ENCODE peak calls at places on chromosomes 16 and 17, in eight cellular contexts. Q is retinal pigment epithelial cell, M is AG04449, A is GM23338, S is OCI-LY7, J is GM12865, V is uterus, L is psoas muscle. Z is an unnamed sample.

GRCh38 chr16:50598256-50598894 is 50.2 kb downstream of the NKD1 start:
- DNase-seq in Q (no peak), M (no peak), A (no peak), S (no peak), J (no peak), V (no peak), L (peak), Z (no peak)

GRCh38 chr16:14492614-14493013 is 137.4 kb downstream of the PARN start:
- DNase-seq in Q (no peak), M (no peak), A (no peak), S (no peak), J (peak), V (no peak), L (no peak), Z (no peak)

GRCh38 chr17:68294196-68294555 is 2.9 kb downstream of the ARSG start:
- DNase-seq in Q (no peak), M (no peak), A (peak), S (no peak), J (peak), V (no peak), L (no peak), Z (no peak)

GRCh38 chr16:49342336-49343265 is 31.0 kb upstream of the C16orf78 start:
- DNase-seq in Q (no peak), M (no peak), A (no peak), S (no peak), J (no peak), V (no peak), L (no peak), Z (no peak)

GRCh38 chr17:66730497-66730923 is 104.4 kb upstream of the CACNG5 start:
- DNase-seq in Q (no peak), M (no peak), A (peak), S (no peak), J (no peak), V (no peak), L (no peak), Z (peak)

GRCh38 chr16:67844441-67844840 is 2.3 kb upstream of the NUTF2 start:
- DNase-seq in Q (no peak), M (no peak), A (peak), S (peak), J (no peak), V (no peak), L (no peak), Z (peak)

GRCh38 chr16:84329849-84330684 is 35.4 kb downstream of the WFDC1 start:
- DNase-seq in Q (no peak), M (no peak), A (no peak), S (no peak), J (no peak), V (no peak), L (no peak), Z (no peak)

GRCh38 chr16:23074423-23074822 is 74.8 kb downstream of the USP31 start:
- DNase-seq in Q (no peak), M (no peak), A (no peak), S (no peak), J (no peak), V (no peak), L (no peak), Z (peak)

GRCh38 chr16:58862334-58863024 is 128.4 kb upstream of the GOT2 start:
- DNase-seq in Q (peak), M (no peak), A (peak), S (no peak), J (no peak), V (no peak), L (no peak), Z (no peak)
- H3K4me3 ChIP-seq in Q (no peak), M (no peak), A (peak), S (no peak), J (no peak), V (no peak), L (no peak), Z (no peak)

GRCh38 chr17:30551666-30552339 is 74.6 kb downstream of the GOSR1 start:
- DNase-seq in Q (no peak), M (no peak), A (no peak), S (no peak), J (no peak), V (no peak), L (no peak), Z (no peak)
- TF ChIP-seq CTCF in Q (no peak), M (no peak), A (no peak), S (no peak), J (no peak), V (no peak), L (no peak), Z (no peak)

GRCh38 chr17:22305356-22306071 is 613.2 kb downstream of the KCNJ18 start:
- DNase-seq in Q (no peak), M (no peak), A (no peak), S (no peak), J (no peak), V (no peak), L (no peak), Z (no peak)

GRCh38 chr17:22310717-22311686 is 618.7 kb downstream of the KCNJ18 start:
- DNase-seq in Q (no peak), M (no peak), A (peak), S (no peak), J (no peak), V (no peak), L (no peak), Z (no peak)
- H3K4me3 ChIP-seq in Q (no peak), M (no peak), A (no peak), S (no peak), J (no peak), V (no peak), L (no peak), Z (no peak)

GRCh38 chr16:30064746-30065111 is 831 bp upstream of the ALDOA start:
- DNase-seq in Q (no peak), M (no peak), A (no peak), S (no peak), J (no peak), V (no peak), L (no peak), Z (no peak)

GRCh38 chr16:30066882-30067583 is 1.5 kb downstream of the ALDOA start:
- DNase-seq in Q (no peak), M (no peak), A (no peak), S (no peak), J (no peak), V (peak), L (peak), Z (no peak)

GRCh38 chr16:30065943-30066881 is 652 bp downstream of the ALDOA start:
- DNase-seq in Q (no peak), M (no peak), A (peak), S (peak), J (no peak), V (no peak), L (no peak), Z (peak)

GRCh38 chr16:30063893-30064745 is 1.4 kb upstream of the ALDOA start:
- DNase-seq in Q (no peak), M (no peak), A (peak), S (peak), J (peak), V (peak), L (peak), Z (peak)

GRCh38 chr16:30065112-30065942 is at the start of gene ALDOA:
- DNase-seq in Q (peak), M (peak), A (peak), S (peak), J (peak), V (peak), L (peak), Z (peak)
- TF ChIP-seq CTCF in Q (no peak), M (no peak), A (no peak), S (no peak), J (no peak), V (no peak), L (no peak), Z (no peak)

GRCh38 chr16:57471852-57472664 is 9.6 kb downstream of the POLR2C start:
- DNase-seq in Q (no peak), M (no peak), A (peak), S (no peak), J (no peak), V (no peak), L (no peak), Z (no peak)
- H3K4me3 ChIP-seq in Q (no peak), M (no peak), A (peak), S (no peak), J (no peak), V (no peak), L (no peak), Z (no peak)

DNA sequence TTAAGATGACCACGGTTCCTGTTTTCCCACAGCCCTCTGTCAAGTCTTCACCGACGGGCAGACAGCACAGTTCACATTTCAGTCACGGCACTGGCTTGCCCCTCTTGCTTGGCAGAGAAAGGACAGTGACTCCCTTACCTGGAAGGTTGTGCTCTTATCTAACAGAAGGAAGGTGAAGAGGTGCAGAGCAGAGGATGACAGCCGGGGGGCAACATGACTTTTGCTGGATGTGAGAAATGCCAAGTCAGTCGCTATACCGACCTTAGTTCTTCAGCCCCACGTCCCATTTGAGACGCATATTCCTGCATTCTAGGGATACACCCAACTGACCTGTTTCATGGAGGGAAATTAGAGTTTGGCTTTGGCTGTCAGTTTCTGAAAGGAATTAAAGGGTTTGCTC is 492.3 kb downstream of the NPIPA7 start:
- DNase-seq in Q (no peak), M (no peak), A (peak), S (no peak), J (no peak), V (no peak), L (no peak), Z (no peak)
- TF ChIP-seq CTCF in Q (no peak), M (no peak), A (peak), S (peak), J (no peak), V (no peak), L (no peak), Z (no peak)

DNA sequence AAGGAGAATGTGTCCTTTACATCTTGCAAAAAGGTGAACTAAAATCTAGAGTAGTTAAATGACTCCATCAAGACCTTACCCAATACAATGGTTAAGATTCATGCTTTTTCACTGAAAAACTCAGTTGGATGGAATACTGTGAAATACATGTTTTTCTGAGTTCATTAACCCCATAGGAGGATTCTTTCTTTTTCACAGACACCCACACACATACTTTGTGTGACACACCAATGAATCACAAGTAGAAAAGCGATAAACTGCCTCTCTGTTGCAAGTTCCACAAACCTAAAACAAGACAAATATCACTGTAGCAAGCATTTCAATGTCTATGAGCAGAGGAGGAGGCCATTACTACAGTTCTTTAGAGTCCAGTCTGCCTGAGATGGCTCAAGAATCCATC is 258.8 kb upstream of the CDH5 start:
- DNase-seq in Q (no peak), M (peak), A (no peak), S (no peak), J (no peak), V (no peak), L (no peak), Z (peak)
- H3K4me3 ChIP-seq in Q (no peak), M (no peak), A (no peak), S (no peak), J (no peak), V (no peak), L (no peak), Z (no peak)